ENCODE peak calls at places on chromosomes 12 and 14, in six cellular contexts. P is GM12891, G is lower leg skin, S is spleen, R is endothelial cell of umbilical vein, O is esophagus muscularis mucosa. H is an unnamed sample.

GRCh38 chr12:58537278-58537677 is 383.0 kb downstream of the LRIG3 start:
- DNase-seq in S (no peak), R (peak; percentile 44), G (no peak), P (no peak), O (no peak), H (no peak)

GRCh38 chr12:6550294-6551062 is 5.4 kb downstream of the IFFO1 start:
- DNase-seq in G (no peak), P (no peak), O (no peak), S (peak; percentile 83), R (no peak), H (no peak)

GRCh38 chr14:87944987-87945604 is 47.9 kb downstream of the GALC start:
- DNase-seq in P (no peak), R (peak; percentile 64), O (no peak), G (no peak), S (no peak), H (no peak)

GRCh38 chr14:61644834-61645233 is 50.5 kb upstream of the HIF1A start:
- DNase-seq in O (no peak), P (peak; percentile 34), S (no peak), G (no peak), R (no peak), H (no peak)

GRCh38 chr12:45789025-45789424 is 59.5 kb downstream of the ARID2 start:
- DNase-seq in P (no peak), O (no peak), G (no peak), S (no peak), R (no peak), H (no peak)

GRCh38 chr14:60064491-60065072 is 27.1 kb upstream of the PCNX4 start:
- DNase-seq in R (peak; percentile 48), P (peak; percentile 5), S (no peak), G (no peak), O (no peak), H (no peak)

GRCh38 chr14:94337274-94337673 is 14.1 kb upstream of the SERPINA6 start:
- DNase-seq in G (no peak), R (no peak), P (no peak), O (no peak), S (no peak), H (no peak)

GRCh38 chr12:27193854-27194544 is 50.1 kb upstream of the STK38L start:
- DNase-seq in R (peak; percentile 22), S (no peak), O (no peak), G (no peak), P (no peak), H (no peak)

GRCh38 chr12:110921262-110921661 is 883 bp upstream of the MYL2 start:
- DNase-seq in G (no peak), P (no peak), O (no peak), R (no peak), S (no peak), H (no peak)

GRCh38 chr12:47032644-47033043 is 46.8 kb upstream of the PCED1B start:
- DNase-seq in S (no peak), O (no peak), R (peak; percentile 74), P (no peak), G (no peak), H (no peak)

GRCh38 chr12:27424631-27425230 is 21.8 kb upstream of the SMCO2 start:
- DNase-seq in P (no peak), G (no peak), R (peak; percentile 65), O (no peak), S (no peak), H (no peak)

GRCh38 chr14:31206536-31207286 is 882 bp downstream of the HECTD1 start:
- DNase-seq in P (peak; percentile 15), O (no peak), S (peak; percentile 90), G (no peak), R (peak; percentile 40), H (no peak)

GRCh38 chr12:99223554-99223953 is 424.0 kb upstream of the GARIN6 start:
- DNase-seq in R (no peak), S (no peak), P (no peak), O (no peak), G (no peak), H (no peak)

GRCh38 chr12:645563-646071 is 17.6 kb downstream of the NINJ2 start:
- DNase-seq in R (peak; percentile 81), S (no peak), G (peak; percentile 71), P (no peak), O (no peak), H (no peak)

GRCh38 chr14:93239869-93240677 is 33.0 kb downstream of the UBR7 start:
- DNase-seq in R (no peak), S (no peak), O (no peak), G (no peak), P (no peak), H (no peak)

GRCh38 chr12:130765186-130765659 is 49.1 kb upstream of the RIMBP2 start:
- DNase-seq in S (no peak), G (no peak), R (peak; percentile 8), O (no peak), P (no peak), H (no peak)

GRCh38 chr12:120540445-120540844 is 6.3 kb downstream of the RNF10 start:
- DNase-seq in P (no peak), S (no peak), G (no peak), R (peak; percentile 87), O (no peak), H (no peak)

GRCh38 chr12:13941258-13942249 is 39.8 kb downstream of the GRIN2B start:
- DNase-seq in S (no peak), G (peak; percentile 17), P (peak; percentile 10), R (peak; percentile 1), O (peak; percentile 75), H (no peak)

GRCh38 chr14:49879683-49880204 is 13.1 kb upstream of the ARF6 start:
- DNase-seq in S (no peak), O (no peak), P (no peak), R (peak; percentile 66), G (no peak), H (no peak)

GRCh38 chr12:106090586-106091411 is 48.0 kb downstream of the NUAK1 start:
- DNase-seq in O (no peak), S (no peak), G (no peak), P (no peak), R (peak; percentile 96), H (no peak)

GRCh38 chr14:28652782-28653181 is 113.8 kb upstream of the FOXG1 start:
- DNase-seq in P (no peak), R (no peak), O (no peak), G (no peak), S (no peak), H (no peak)

GRCh38 chr12:117143008-117143532 is 43.9 kb upstream of the TESC start:
- DNase-seq in S (no peak), O (no peak), G (no peak), P (no peak), R (no peak), H (no peak)

GRCh38 chr14:96309907-96310330 is 53.2 kb downstream of the ATG2B start:
- DNase-seq in R (no peak), P (no peak), G (no peak), O (no peak), S (no peak), H (no peak)

GRCh38 chr12:56151672-56152131 is 685 bp upstream of the MYL6B start:
- DNase-seq in R (no peak), P (no peak), G (peak; percentile 56), S (peak; percentile 88), O (no peak), H (no peak)

DNA sequence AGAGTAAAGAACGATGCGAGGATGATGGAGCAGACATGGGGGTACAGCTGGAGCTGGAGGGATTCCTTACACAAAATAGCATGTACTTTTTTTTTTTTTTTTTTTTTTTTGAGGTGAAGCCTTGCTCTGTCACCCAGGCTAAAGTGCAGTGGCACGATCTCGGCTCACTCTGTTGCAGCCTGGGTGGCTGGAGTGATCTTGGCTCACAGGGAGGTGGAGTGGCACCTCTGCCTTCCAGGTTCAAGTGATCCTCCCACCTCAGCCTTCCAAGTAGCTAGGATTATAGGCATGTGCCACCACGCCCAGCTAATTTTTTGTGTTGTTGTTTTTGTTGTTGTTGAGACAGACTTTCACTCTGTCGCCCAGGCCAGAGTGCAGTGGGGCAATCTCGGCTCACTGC is 5.1 kb upstream of the RASAL1 start:
- DNase-seq in P (no peak), R (no peak), G (no peak), O (no peak), S (peak; percentile 31), H (no peak)
- TF ChIP-seq POLR2A in P (no peak), R (no peak), G (no peak), O (no peak), S (no peak), H (no peak)

GRCh38 chr14:63727231-63727735 is 582 bp downstream of the SGPP1 start:
- DNase-seq in O (peak; percentile 89), G (no peak), P (no peak), R (peak; percentile 51), S (peak; percentile 86), H (no peak)

GRCh38 chr14:63725786-63726185 is 2.1 kb downstream of the SGPP1 start:
- DNase-seq in S (no peak), R (peak; percentile 11), G (no peak), P (no peak), O (no peak), H (no peak)

GRCh38 chr14:63730659-63731058 is 2.8 kb upstream of the SGPP1 start:
- DNase-seq in G (no peak), P (no peak), O (no peak), R (no peak), S (no peak), H (no peak)

GRCh38 chr14:63726499-63726898 is 1.4 kb downstream of the SGPP1 start:
- DNase-seq in S (no peak), R (peak; percentile 26), O (no peak), G (no peak), P (no peak), H (no peak)

GRCh38 chr14:63727736-63728728 is at the start of gene SGPP1:
- DNase-seq in P (peak; percentile 82), R (peak; percentile 71), S (peak; percentile 95), O (peak; percentile 94), G (peak; percentile 63), H (no peak)
- TF ChIP-seq POLR2A in P (peak; percentile 46), R (peak; percentile 79), S (no peak), O (peak; percentile 35), G (no peak), H (no peak)

GRCh38 chr12:64840949-64841717 is 16.7 kb downstream of the TBC1D30 start:
- DNase-seq in G (no peak), P (no peak), S (no peak), R (no peak), O (no peak), H (no peak)
- TF ChIP-seq POLR2A in G (no peak), P (no peak), S (no peak), R (no peak), O (no peak), H (no peak)

DNA sequence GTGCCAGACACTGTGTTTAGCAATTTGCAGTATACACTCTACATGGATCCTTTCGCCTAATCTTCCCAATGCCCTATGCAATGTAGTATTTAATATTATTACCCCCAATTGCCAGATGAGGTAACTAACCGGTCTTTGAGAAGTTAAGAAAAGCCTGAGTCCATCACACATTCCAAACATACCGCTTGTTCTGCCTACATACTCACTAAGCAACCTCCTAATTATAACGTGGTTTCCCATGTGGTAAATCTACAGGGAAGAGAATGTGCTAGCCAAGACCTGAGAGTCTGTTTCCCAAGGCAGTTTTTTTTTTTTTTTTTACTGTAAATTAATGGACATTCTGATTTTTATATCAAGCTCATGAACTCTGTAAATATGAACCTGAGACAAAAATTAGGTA is 37.2 kb downstream of the ATP2B1 start:
- DNase-seq in R (no peak), P (no peak), O (no peak), G (no peak), S (no peak), H (no peak)
- TF ChIP-seq POLR2A in R (no peak), P (no peak), O (no peak), G (no peak), S (no peak), H (no peak)

H was measured in vagina.